ENCODE peak calls at places on chromosomes 3 and 15, in four cellular contexts. N is stomach, C is gastrocnemius medialis, W is IMR-90. M is an unnamed sample.

GRCh38 chr15:49282366-49282765 is 112.3 kb downstream of the GALK2 start:
- DNase-seq in N (no peak), C (no peak), W (peak), M (no peak)

GRCh38 chr3:49133226-49133951 is 539 bp upstream of the LAMB2 start:
- DNase-seq in N (peak), C (peak), W (peak), M (peak)

GRCh38 chr3:134721214-134721613 is 70.4 kb upstream of the KY start:
- DNase-seq in N (no peak), C (no peak), W (no peak), M (no peak)

GRCh38 chr3:44392489-44392888 is 53.9 kb downstream of the TCAIM start:
- DNase-seq in N (no peak), C (no peak), W (no peak), M (no peak)

GRCh38 chr3:157239082-157239704 is 79.2 kb upstream of the CCNL1 start:
- DNase-seq in N (peak), C (peak), W (peak), M (peak)

GRCh38 chr3:138936763-138937689 is 9.9 kb downstream of the FOXL2 start:
- DNase-seq in N (no peak), C (no peak), W (no peak), M (no peak)

GRCh38 chr3:13890377-13891016 is 10.6 kb upstream of the WNT7A start:
- DNase-seq in N (no peak), C (no peak), W (no peak), M (no peak)

GRCh38 chr3:181886676-181887075 is 175.0 kb downstream of the SOX2 start:
- DNase-seq in N (no peak), C (no peak), W (no peak), M (no peak)

GRCh38 chr3:178140491-178140890 is 395.7 kb upstream of the KCNMB2 start:
- DNase-seq in N (no peak), C (no peak), W (peak), M (no peak)

GRCh38 chr15:45583731-45584639 is 3.2 kb upstream of the BLOC1S6 start:
- DNase-seq in N (no peak), C (no peak), W (no peak), M (no peak)

GRCh38 chr3:14725564-14726420 is 50.9 kb downstream of the C3orf20 start:
- DNase-seq in N (peak), C (no peak), W (peak), M (no peak)

GRCh38 chr3:179430277-179430870 is 20.9 kb downstream of the GNB4 start:
- DNase-seq in N (no peak), C (no peak), W (no peak), M (no peak)

GRCh38 chr3:191301982-191302381 is 27.2 kb upstream of the CCDC50 start:
- DNase-seq in N (no peak), C (no peak), W (no peak), M (no peak)

GRCh38 chr3:44942202-44942921 is 33.6 kb downstream of the ZDHHC3 start:
- DNase-seq in N (no peak), C (no peak), W (peak), M (no peak)

GRCh38 chr3:63429905-63430304 is 151.8 kb downstream of the SYNPR start:
- DNase-seq in N (no peak), C (no peak), W (no peak), M (no peak)

GRCh38 chr3:126554560-126555525 is 3.9 kb downstream of the C3orf22 start:
- DNase-seq in N (peak), C (no peak), W (no peak), M (no peak)

GRCh38 chr3:129616713-129617112 is 10.2 kb upstream of the PLXND1 start:
- DNase-seq in N (no peak), C (no peak), W (peak), M (no peak)

DNA sequence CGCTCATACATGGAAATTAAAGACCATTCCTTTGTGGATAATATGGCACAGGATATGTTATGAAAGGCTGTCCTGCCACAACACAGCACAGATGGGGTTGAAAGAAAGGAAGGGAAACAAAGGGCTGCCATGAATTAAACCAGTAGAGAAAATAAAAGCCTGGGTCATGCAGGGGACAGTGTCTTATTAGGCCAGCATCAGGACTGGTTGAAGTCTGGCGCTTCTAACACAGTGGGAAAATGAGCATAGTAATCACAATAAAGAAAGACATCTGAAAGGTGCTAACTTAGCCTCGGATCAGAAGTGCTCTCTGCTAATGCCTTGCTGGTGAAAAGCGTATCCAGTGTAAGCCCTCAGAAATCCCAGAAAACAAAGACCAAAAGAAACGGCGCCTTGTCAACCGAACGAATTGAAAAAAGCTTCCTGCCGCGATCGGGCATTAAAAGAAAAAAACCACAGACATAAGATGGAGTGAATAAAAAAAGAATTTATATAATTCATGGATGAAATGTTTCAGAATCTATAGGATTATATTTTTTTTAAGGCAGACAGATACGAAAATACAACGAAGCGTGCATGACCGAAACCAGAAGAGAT is 578 bp upstream of the MKRN3 start:
- DNase-seq in N (no peak), C (no peak), W (no peak), M (no peak)
- H3K4me3 ChIP-seq in N (no peak), C (peak), W (no peak), M (no peak)

DNA sequence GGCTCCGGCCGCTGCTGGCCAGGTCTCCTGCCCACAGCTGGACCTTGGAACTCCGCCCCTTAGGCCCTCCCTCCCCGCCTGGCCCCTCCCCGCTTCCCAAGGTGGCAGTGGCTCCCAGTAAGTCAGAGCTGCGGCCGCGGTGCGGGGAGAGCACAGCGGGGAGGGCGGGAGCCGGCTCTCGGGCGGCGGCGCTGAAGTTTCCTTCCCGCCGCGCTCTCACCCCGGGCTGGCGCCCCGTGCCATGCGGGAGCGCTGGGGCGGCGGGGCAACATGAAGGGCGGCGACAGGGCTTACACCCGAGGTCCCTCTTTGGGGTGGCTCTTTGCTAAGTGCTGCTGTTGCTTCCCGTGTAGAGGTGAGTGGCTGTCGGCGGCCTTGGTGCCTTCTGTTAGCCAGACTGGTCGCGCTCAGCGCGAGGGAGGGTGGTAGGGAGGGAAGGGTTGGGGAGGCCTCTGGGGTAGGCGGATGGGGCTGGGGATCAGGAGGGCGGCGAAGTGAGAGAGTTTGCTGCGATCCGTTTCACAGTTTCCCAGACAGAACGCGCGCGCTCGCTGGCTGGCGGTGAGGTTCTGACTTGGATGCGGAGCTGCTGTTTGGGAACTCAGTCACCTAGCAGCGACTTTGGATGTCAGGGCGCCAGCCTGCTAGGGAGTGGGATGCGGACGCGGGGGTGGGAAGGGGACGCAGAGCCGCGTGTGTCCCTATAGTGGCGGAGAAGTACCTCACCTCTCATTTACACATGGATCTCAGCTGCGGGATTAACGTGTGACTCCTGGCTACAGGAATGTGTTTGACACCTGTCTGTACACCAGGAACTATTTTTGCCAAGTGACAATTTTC is 145.5 kb upstream of the UMPS start:
- DNase-seq in N (peak), C (peak), W (peak), M (peak)
- TF ChIP-seq POLR2A in N (no peak), C (peak), W (no peak), M (peak)

DNA sequence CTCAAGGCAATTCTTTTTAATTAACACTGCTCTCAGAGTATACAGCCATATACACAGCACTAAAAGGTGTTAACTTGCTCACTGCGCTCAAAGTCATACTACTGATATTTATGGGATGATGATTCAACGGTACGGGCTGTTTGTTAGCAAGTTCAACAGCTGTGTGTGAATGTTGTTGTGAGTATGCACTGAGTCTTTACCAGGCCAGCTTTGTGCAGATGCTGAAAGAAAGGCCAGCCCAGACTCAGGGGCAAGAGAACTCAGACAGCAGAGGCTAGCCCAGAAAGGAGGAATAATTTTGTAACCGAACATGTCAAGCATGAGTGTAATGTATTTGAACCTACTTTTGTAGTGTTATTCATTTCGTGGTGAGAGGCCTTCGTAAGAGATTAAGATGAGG is 229.8 kb downstream of the IL5RA start:
- DNase-seq in N (no peak), C (no peak), W (no peak), M (no peak)
- TF ChIP-seq CTCF in N (no peak), C (no peak), W (no peak), M (no peak)

DNA sequence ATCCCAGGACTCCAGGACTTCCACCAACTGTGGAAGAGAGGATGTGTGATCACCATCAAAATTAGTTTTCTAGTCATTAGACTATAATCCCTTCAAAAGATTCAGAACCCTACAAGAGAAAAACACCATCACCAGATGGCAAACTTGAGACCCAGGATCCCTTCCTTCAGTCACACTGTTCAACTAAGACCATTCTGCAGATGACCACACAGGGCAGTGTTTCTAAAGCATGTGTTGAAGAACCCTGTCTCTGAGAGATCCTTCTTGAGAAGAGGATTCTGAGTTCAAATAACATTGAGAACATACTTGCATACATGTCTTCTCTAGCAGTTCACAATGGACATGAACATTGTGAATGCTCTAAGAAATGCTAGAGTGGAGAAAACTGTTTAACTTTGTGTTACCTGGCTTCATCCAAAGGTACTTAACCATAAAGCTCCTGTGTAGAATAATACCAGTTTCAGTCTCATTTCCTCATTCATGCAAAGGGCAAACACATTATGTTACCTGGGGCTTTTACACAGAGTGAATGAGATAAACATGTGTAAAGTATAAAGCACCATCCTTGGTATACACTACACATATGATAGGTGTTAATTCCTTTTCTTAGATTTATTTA is 2.4 kb upstream of the ADGRG7 start:
- DNase-seq in N (no peak), C (no peak), W (no peak), M (no peak)
- H3K4me3 ChIP-seq in N (no peak), C (no peak), W (no peak), M (no peak)

GRCh38 chr3:185928532-185928931 is 9.3 kb downstream of the TRA2B start:
- DNase-seq in N (no peak), C (no peak), W (no peak), M (no peak)

GRCh38 chr3:185924375-185924774 is 13.4 kb downstream of the TRA2B start:
- DNase-seq in N (no peak), C (no peak), W (no peak), M (no peak)

GRCh38 chr3:185926445-185926844 is 11.4 kb downstream of the TRA2B start:
- DNase-seq in N (no peak), C (no peak), W (no peak), M (no peak)

GRCh38 chr3:185927501-185928200 is 10.2 kb downstream of the TRA2B start:
- DNase-seq in N (no peak), C (no peak), W (no peak), M (no peak)

DNA sequence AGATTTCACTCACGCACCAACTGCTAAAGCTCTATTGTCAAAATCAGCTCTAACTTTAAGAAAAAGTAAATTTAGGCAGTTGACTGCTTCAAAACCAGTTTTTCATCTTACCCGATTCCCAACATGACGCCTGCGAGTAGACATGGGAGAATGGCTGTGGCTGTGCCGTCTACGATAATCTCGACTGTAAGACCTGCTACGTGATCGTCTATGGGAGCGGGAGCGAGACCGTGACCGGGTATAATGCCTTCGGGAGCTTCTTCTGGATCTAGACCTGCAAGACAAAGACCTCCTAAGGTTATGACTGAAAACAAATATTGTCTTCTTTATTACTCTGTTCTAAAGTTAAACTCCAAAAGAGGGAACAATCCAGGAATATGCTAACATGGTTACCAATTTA is 12.5 kb downstream of the TRA2B start:
- DNase-seq in N (no peak), C (no peak), W (no peak), M (no peak)
- TF ChIP-seq POLR2A in N (no peak), C (no peak), W (no peak), M (no peak)

GRCh38 chr3:130816873-130817445 is 70.3 kb upstream of the PIK3R4 start:
- DNase-seq in N (no peak), C (no peak), W (no peak), M (no peak)
- TF ChIP-seq CTCF in N (no peak), C (no peak), W (no peak), M (no peak)

GRCh38 chr15:90099868-90100854 is 2.1 kb downstream of the IDH2 start:
- DNase-seq in N (peak), C (no peak), W (peak), M (peak)
- H3K4me3 ChIP-seq in N (peak), C (no peak), W (no peak), M (no peak)

DNA sequence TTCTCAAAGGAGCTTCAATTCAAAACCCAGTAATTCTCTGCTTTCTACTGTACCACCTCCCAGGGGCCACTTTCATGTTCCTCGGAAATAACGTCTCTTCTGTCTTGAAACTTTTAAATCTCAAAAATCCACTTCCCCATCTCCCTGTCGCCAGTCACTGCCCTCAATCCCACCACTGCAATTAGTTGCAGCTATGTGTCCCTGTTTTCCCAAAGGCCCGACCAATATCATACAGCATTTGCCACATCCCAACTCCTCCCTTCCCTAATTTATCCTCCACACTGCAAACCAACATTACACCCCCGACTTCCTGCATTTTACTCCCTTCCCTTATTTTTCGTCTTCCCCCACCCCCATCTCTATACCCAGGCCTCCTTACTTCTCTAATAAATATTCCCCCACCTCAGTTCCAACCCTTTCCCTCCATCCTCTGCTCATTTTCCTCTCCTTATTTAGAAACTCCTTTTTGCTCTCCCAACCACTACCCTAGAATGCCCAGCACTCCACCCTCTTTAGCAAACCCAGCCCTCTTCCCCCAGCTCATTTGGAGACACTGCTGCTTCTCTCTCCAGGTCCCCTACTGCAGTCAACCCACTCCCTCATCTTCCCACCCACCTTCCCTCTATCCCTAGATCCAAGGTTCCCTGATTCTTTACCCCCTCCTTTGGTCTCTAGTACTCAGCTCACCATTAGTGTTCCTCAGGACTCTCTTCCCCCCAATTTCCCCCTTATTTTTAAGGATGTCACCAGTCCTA is 1.1 kb downstream of the NPTN start:
- DNase-seq in N (no peak), C (peak), W (peak), M (peak)
- TF ChIP-seq POLR2A in N (no peak), C (peak), W (peak), M (peak)

M was measured in body of pancreas.